ENCODE peak calls at places on chromosomes 7 and 10, in eight cellular contexts. U is suprapubic skin, Q is body of pancreas, A is esophagus muscularis mucosa, T is adrenal gland, R is spleen, S is HCT116, C is GM12878. F is an unnamed sample.
A peak's percentile ranks its signal among the peaks of the same experiment; 100 is the strongest.

GRCh38 chr10:43311794-43312193 is 44.9 kb upstream of the RASGEF1A start:
- DNase-seq in U (no peak), Q (no peak), A (no peak), T (no peak), R (no peak), S (no peak), C (no peak), F (no peak)

GRCh38 chr10:1650542-1651279 is 86.6 kb downstream of the ADARB2 start:
- DNase-seq in U (no peak), Q (no peak), A (no peak), T (no peak), R (no peak), S (no peak), C (no peak), F (no peak)

GRCh38 chr7:123499211-123499968 is 35.0 kb downstream of the IQUB start:
- DNase-seq in U (no peak), Q (no peak), A (no peak), T (no peak), R (no peak), S (no peak), C (no peak), F (no peak)

GRCh38 chr10:130814610-130815009 is 496.9 kb downstream of the TCERG1L start:
- DNase-seq in U (no peak), Q (no peak), A (peak; percentile 78), T (no peak), R (no peak), S (no peak), C (no peak), F (no peak)

GRCh38 chr7:95723583-95724180 is 48.7 kb upstream of the DYNC1I1 start:
- DNase-seq in U (no peak), Q (peak; percentile 39), A (no peak), T (peak; percentile 65), R (no peak), S (peak; percentile 51), C (peak; percentile 11), F (no peak)

GRCh38 chr7:48188776-48189520 is 17.7 kb downstream of the ABCA13 start:
- DNase-seq in U (no peak), Q (no peak), A (no peak), T (no peak), R (no peak), S (no peak), C (no peak), F (no peak)

GRCh38 chr10:27710009-27710408 is 35.6 kb downstream of the MKX start:
- DNase-seq in U (no peak), Q (no peak), A (no peak), T (no peak), R (no peak), S (no peak), C (no peak), F (no peak)

GRCh38 chr10:78664929-78665525 is 403.7 kb upstream of the ZMIZ1 start:
- DNase-seq in U (no peak), Q (peak; percentile 50), A (no peak), T (no peak), R (no peak), S (peak; percentile 48), C (no peak), F (no peak)

GRCh38 chr10:78997635-78998618 is 70.8 kb upstream of the ZMIZ1 start:
- DNase-seq in U (no peak), Q (no peak), A (no peak), T (no peak), R (no peak), S (no peak), C (no peak), F (no peak)

GRCh38 chr10:77513783-77514331 is 123.8 kb downstream of the KCNMA1 start:
- DNase-seq in U (no peak), Q (peak; percentile 70), A (no peak), T (peak; percentile 89), R (no peak), S (peak; percentile 74), C (no peak), F (no peak)

GRCh38 chr10:110357252-110357780 is 52.6 kb upstream of the SMNDC1 start:
- DNase-seq in U (no peak), Q (no peak), A (no peak), T (no peak), R (peak; percentile 80), S (peak; percentile 34), C (peak; percentile 62), F (no peak)

GRCh38 chr10:14749051-14749809 is 25.5 kb downstream of the FAM107B start:
- DNase-seq in U (no peak), Q (peak; percentile 56), A (no peak), T (peak; percentile 38), R (peak; percentile 86), S (no peak), C (no peak), F (no peak)

GRCh38 chr7:102934670-102935069 is 21.9 kb downstream of the LRRC17 start:
- DNase-seq in U (no peak), Q (no peak), A (no peak), T (no peak), R (no peak), S (no peak), C (no peak), F (no peak)

GRCh38 chr7:30179016-30179436 is 44.2 kb downstream of the MTURN start:
- DNase-seq in U (no peak), Q (peak; percentile 30), A (no peak), T (peak; percentile 27), R (no peak), S (no peak), C (peak; percentile 61), F (no peak)

GRCh38 chr7:405489-406211 is 114.0 kb downstream of the PDGFA start:
- DNase-seq in U (no peak), Q (peak; percentile 8), A (no peak), T (no peak), R (peak; percentile 61), S (no peak), C (no peak), F (no peak)

DNA sequence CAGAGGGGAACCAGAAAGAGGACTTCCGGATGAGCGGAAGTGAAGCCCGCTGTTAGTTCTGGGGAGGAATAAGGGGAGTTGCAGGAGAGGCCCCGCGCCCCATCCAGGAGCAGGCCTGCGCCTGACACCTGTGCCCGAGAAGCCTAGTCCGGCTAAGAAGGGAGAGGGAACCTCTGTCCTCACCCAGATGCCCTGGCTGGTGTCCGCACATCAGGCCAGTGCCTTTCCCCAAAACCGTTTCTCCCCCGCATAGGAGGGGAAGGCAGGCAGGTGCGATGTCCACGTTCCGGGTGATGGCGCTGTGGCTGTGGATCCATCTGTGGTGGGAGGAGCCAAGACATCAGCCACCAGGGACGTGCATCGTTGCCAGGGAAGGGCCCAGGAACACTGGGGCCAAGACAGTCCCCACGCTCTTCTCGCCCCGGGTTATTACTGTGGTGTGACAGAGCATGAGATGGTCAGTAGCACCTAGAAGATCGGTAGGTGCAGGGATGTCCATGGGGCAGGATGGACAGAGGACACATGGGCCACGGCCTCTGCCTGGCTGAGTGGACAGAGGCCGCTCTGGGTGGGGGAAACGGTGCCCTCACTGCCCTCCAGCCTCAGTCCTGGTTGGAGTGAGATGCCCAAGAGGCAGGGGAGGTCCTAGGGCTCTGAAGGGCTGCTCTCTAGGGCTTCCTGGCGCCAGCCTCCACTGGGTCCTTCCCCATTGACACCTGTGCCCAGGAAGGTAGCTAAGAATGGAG is 262.7 kb downstream of the CELF2 start:
- DNase-seq in U (no peak), Q (no peak), A (no peak), T (no peak), R (no peak), S (no peak), C (no peak), F (no peak)
- TF ChIP-seq POLR2A in U (no peak), Q (no peak), A (no peak), T (no peak), R (no peak), S (no peak), C (peak; percentile 49), F (no peak)

GRCh38 chr7:25864511-25864910 is 287.5 kb upstream of the NFE2L3 start:
- DNase-seq in U (no peak), Q (no peak), A (no peak), T (no peak), R (no peak), S (no peak), C (no peak), F (no peak)
- H3K27me3 ChIP-seq in U (peaks cover 90% of the 10 kb centered on the region), Q (peaks cover 15% of the 10 kb centered on the region), A (peaks cover 88% of the 10 kb centered on the region), T (peaks cover 97% of the 10 kb centered on the region), R (peaks cover 81% of the 10 kb centered on the region), S (peaks cover 58% of the 10 kb centered on the region), C (no peaks in the 10 kb centered on the region), F (peaks cover 100% of the 10 kb centered on the region)

DNA sequence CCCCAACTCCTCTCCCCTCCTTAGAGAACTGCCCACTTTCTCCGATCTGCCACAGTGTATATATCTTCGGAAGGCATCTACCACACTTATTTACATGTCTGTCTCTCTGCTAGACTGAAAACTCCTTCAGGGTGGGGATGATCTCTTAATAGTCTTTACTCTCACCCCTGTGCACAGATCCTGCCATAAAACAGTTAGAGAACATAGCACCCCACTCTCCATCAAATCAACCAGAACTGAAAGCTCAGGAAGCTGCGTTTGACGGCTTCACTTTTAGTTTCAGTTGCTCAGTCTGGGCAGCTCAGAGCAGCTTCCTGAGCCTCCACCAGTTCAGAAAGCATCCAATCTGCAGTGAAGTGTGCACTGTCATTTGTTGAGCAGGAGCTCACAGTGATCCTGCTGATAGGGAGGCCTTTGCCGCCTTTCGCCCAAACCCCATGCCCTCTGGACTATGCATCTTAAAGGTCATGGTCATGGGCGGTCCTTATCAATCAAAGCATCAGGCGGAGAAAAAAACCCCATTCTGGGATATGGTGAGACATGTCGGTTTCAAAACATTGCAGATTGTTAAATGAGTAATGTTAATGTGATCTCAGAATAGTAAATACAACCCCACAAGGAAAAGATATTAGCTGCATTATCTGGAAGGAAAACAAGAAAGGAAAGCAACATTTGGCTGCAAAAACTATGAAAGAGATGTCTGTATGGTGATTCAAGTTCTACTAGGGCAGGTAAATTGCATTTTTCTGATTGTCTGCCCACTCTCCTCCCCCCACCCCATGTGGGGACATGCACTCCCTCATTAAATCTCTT is 167.1 kb upstream of the ADO start:
- DNase-seq in U (no peak), Q (no peak), A (no peak), T (peak; percentile 57), R (peak; percentile 81), S (no peak), C (peak; percentile 81), F (no peak)
- H3K27ac ChIP-seq in U (peak overlapping the region; percentile 31), Q (peak overlapping the region; percentile 37), A (peak overlapping the region; percentile 18), T (peak overlapping the region; percentile 43), R (peak overlapping the region; percentile 88), S (no peak overlapping the region), C (peak overlapping the region; percentile 95), F (peak overlapping the region; percentile 56)

GRCh38 chr7:142535123-142535779 is 214.0 kb upstream of the PRSS1 start:
- DNase-seq in U (no peak), Q (peak; percentile 67), A (peak; percentile 85), T (peak; percentile 50), R (no peak), S (peak; percentile 76), C (peak; percentile 20), F (no peak)
- TF ChIP-seq POLR2A in U (no peak), Q (no peak), A (no peak), T (no peak), R (no peak), S (no peak), C (no peak), F (no peak)

GRCh38 chr10:117135026-117135372 is 3.1 kb downstream of the VAX1 start:
- DNase-seq in U (no peak), Q (no peak), A (no peak), T (no peak), R (no peak), S (no peak), C (no peak), F (no peak)
- H3K27me3 ChIP-seq in U (peaks cover 100% of the 10 kb centered on the region), Q (peaks cover 1% of the 10 kb centered on the region), A (peaks cover 88% of the 10 kb centered on the region), T (peaks cover 95% of the 10 kb centered on the region), R (peaks cover 88% of the 10 kb centered on the region), S (no peaks in the 10 kb centered on the region), C (peaks cover 14% of the 10 kb centered on the region), F (peaks cover 67% of the 10 kb centered on the region)

GRCh38 chr10:89242340-89242680 is 9.3 kb downstream of the LIPA start:
- DNase-seq in U (no peak), Q (no peak), A (peak; percentile 24), T (no peak), R (no peak), S (no peak), C (no peak), F (no peak)
- H3K27ac ChIP-seq in U (no peak overlapping the region), Q (peak overlapping the region; percentile 47), A (no peak overlapping the region), T (no peak overlapping the region), R (peak overlapping the region; percentile 80), S (no peak overlapping the region), C (peak overlapping the region; percentile 62), F (peak overlapping the region; percentile 12)

F was measured in esophagus squamous epithelium.